ENCODE peak calls at places on chromosome 1, in four cellular contexts. S is AG08396; N is CD4-positive, alpha-beta T cell; B is effector memory CD8-positive, alpha-beta T cell. A is an unnamed sample.

GRCh38 chr1:23577056-23577985 is 18.0 kb upstream of the ID3 start:
- DNase-seq in B (no peak), N (no peak), S (peak), A (peak)

GRCh38 chr1:21317035-21317689 is 26.9 kb upstream of the ECE1 start:
- DNase-seq in B (no peak), S (peak), N (no peak), A (peak)

GRCh38 chr1:157781048-157781447 is 4.1 kb upstream of the FCRL2 start:
- DNase-seq in S (no peak), B (no peak), N (no peak), A (no peak)

GRCh38 chr1:209318302-209319056 is 265.0 kb upstream of the CAMK1G start:
- DNase-seq in S (no peak), N (no peak), B (no peak), A (no peak)

GRCh38 chr1:201791051-201791774 is 37.7 kb upstream of the IPO9 start:
- DNase-seq in N (no peak), S (no peak), B (no peak), A (no peak)

GRCh38 chr1:29249170-29249691 is 12.9 kb downstream of the PTPRU start:
- DNase-seq in S (peak), N (no peak), B (no peak), A (no peak)

GRCh38 chr1:203126151-203126865 is 1.2 kb upstream of the ADORA1 start:
- DNase-seq in S (peak), B (no peak), N (peak), A (peak)

GRCh38 chr1:153995640-153996039 is 5.1 kb downstream of the RPS27 start:
- DNase-seq in B (no peak), S (no peak), N (no peak), A (no peak)

GRCh38 chr1:181089017-181089776 is 697 bp downstream of the IER5 start:
- DNase-seq in S (no peak), N (peak), B (peak), A (no peak)

GRCh38 chr1:11286735-11287410 is 13.9 kb downstream of the UBIAD1 start:
- DNase-seq in S (no peak), N (no peak), B (no peak), A (peak)

GRCh38 chr1:94325379-94326302 is 88.3 kb upstream of the ARHGAP29 start:
- DNase-seq in B (no peak), N (no peak), S (peak), A (peak)

GRCh38 chr1:159007734-159008133 is 2.0 kb upstream of the IFI16 start:
- DNase-seq in N (no peak), B (no peak), S (no peak), A (no peak)

GRCh38 chr1:67601955-67602354 is 83.0 kb upstream of the GADD45A start:
- DNase-seq in N (no peak), S (no peak), B (no peak), A (no peak)

GRCh38 chr1:152398812-152399698 is 15.0 kb downstream of the CRNN start:
- DNase-seq in B (peak), N (no peak), S (peak), A (peak)

GRCh38 chr1:37794372-37795339 is 1.0 kb downstream of the MANEAL start:
- DNase-seq in S (no peak), B (no peak), N (no peak), A (no peak)